ENCODE peak calls at places on chromosomes 12 and 14, in four cellular contexts. K, J, H and N are unnamed samples.

GRCh38 chr12:76124456-76124855 is 40.0 kb upstream of the NAP1L1 start:
- DNase-seq in K (no peak), J (no peak), H (no peak), N (no peak)

GRCh38 chr12:21801522-21802288 is 27.2 kb upstream of the KCNJ8 start:
- DNase-seq in K (peak), J (no peak), H (no peak), N (no peak)

GRCh38 chr12:13982010-13982409 is 608 bp upstream of the GRIN2B start:
- DNase-seq in K (peak), J (no peak), H (no peak), N (no peak)

GRCh38 chr14:71022015-71022919 is 115.0 kb downstream of the PCNX1 start:
- DNase-seq in K (no peak), J (no peak), H (no peak), N (no peak)

GRCh38 chr14:101232340-101233015 is 328.8 kb upstream of the DIO3 start:
- DNase-seq in K (no peak), J (no peak), H (peak), N (no peak)

GRCh38 chr12:70756118-70756517 is 118.9 kb upstream of the PTPRB start:
- DNase-seq in K (peak), J (peak), H (no peak), N (no peak)

GRCh38 chr12:117552971-117553370 is 191.5 kb upstream of the NOS1 start:
- DNase-seq in K (no peak), J (no peak), H (no peak), N (no peak)

GRCh38 chr12:102093319-102093718 is 26.6 kb downstream of the NUP37 start:
- DNase-seq in K (no peak), J (no peak), H (no peak), N (no peak)

GRCh38 chr14:91835920-91836843 is 31.2 kb downstream of the TC2N start:
- DNase-seq in K (peak), J (peak), H (peak), N (peak)

GRCh38 chr12:69527506-69528272 is 57.5 kb downstream of the FRS2 start:
- DNase-seq in K (peak), J (no peak), H (no peak), N (no peak)

GRCh38 chr14:95527392-95528002 is 7.4 kb upstream of the GLRX5 start:
- DNase-seq in K (peak), J (no peak), H (no peak), N (no peak)

GRCh38 chr12:123049398-123050250 is 69.1 kb downstream of the ARL6IP4 start:
- DNase-seq in K (no peak), J (no peak), H (peak), N (no peak)

GRCh38 chr12:81086342-81086741 is 8.5 kb downstream of the ACSS3 start:
- DNase-seq in K (peak), J (no peak), H (no peak), N (no peak)

GRCh38 chr12:70557583-70558263 is 79.5 kb downstream of the PTPRB start:
- DNase-seq in K (no peak), J (no peak), H (peak), N (no peak)

GRCh38 chr14:86296173-86296572 is 766.2 kb downstream of the FLRT2 start:
- DNase-seq in K (peak), J (no peak), H (no peak), N (no peak)

GRCh38 chr12:110312581-110313360 is 31.7 kb downstream of the ATP2A2 start:
- DNase-seq in K (peak), J (no peak), H (no peak), N (no peak)

GRCh38 chr12:12282761-12283160 is 15.9 kb upstream of the LRP6 start:
- DNase-seq in K (peak), J (no peak), H (no peak), N (no peak)

GRCh38 chr12:123617144-123617543 is 15.2 kb downstream of the DDX55 start:
- DNase-seq in K (no peak), J (no peak), H (no peak), N (no peak)

GRCh38 chr14:99574099-99574880 is 29.7 kb downstream of the CCDC85C start:
- DNase-seq in K (peak), J (no peak), H (no peak), N (no peak)

GRCh38 chr12:85782711-85783110 is 53.5 kb downstream of the RASSF9 start:
- DNase-seq in K (peak), J (no peak), H (no peak), N (no peak)

GRCh38 chr14:28773917-28774691 is 7.5 kb downstream of the FOXG1 start:
- DNase-seq in K (peak), J (peak), H (peak), N (no peak)

GRCh38 chr14:101135796-101136742 is 232.5 kb upstream of the RTL1 start:
- DNase-seq in K (no peak), J (no peak), H (peak), N (no peak)

GRCh38 chr12:28578361-28578760 is 388.1 kb downstream of the CCDC91 start:
- DNase-seq in K (no peak), J (no peak), H (no peak), N (no peak)

GRCh38 chr12:88552672-88553079 is 27.6 kb downstream of the KITLG start:
- DNase-seq in K (no peak), J (no peak), H (no peak), N (no peak)

GRCh38 chr12:65696227-65696626 is 128.1 kb upstream of the HMGA2 start:
- DNase-seq in K (peak), J (no peak), H (no peak), N (no peak)

GRCh38 chr14:55749201-55749812 is 169.3 kb downstream of the KTN1 start:
- DNase-seq in K (peak), J (no peak), H (no peak), N (no peak)

GRCh38 chr12:29012673-29013072 is 136.4 kb upstream of the FAR2 start:
- DNase-seq in K (no peak), J (no peak), H (no peak), N (no peak)

GRCh38 chr12:101076940-101077351 is 133.1 kb downstream of the SLC5A8 start:
- DNase-seq in K (peak), J (no peak), H (no peak), N (no peak)

GRCh38 chr12:27979145-27979544 is 6.6 kb upstream of the PTHLH start:
- DNase-seq in K (no peak), J (no peak), H (no peak), N (no peak)

GRCh38 chr12:51827925-51828818 is 20.3 kb downstream of the FIGNL2 start:
- DNase-seq in K (peak), J (no peak), H (no peak), N (no peak)

GRCh38 chr12:16225692-16226091 is 51.8 kb downstream of the SLC15A5 start:
- DNase-seq in K (no peak), J (no peak), H (no peak), N (no peak)

GRCh38 chr12:104615048-104615561 is 158.4 kb downstream of the CHST11 start:
- DNase-seq in K (no peak), J (no peak), H (no peak), N (no peak)

GRCh38 chr14:74940956-74941565 is 14.3 kb downstream of the PGF start:
- DNase-seq in K (no peak), J (no peak), H (no peak), N (no peak)

GRCh38 chr12:69502342-69503081 is 32.3 kb downstream of the FRS2 start:
- DNase-seq in K (peak), J (no peak), H (no peak), N (no peak)

GRCh38 chr14:76346391-76347160 is 29.4 kb upstream of the ESRRB start:
- DNase-seq in K (no peak), J (no peak), H (peak), N (no peak)

GRCh38 chr12:50985322-50985721 is 33.0 kb downstream of the HIGD1C start:
- DNase-seq in K (peak), J (no peak), H (no peak), N (no peak)

GRCh38 chr12:1859643-1860042 is 39.3 kb downstream of the LRTM2 start:
- DNase-seq in K (peak), J (no peak), H (peak), N (no peak)

GRCh38 chr12:12190087-12190809 is 76.6 kb downstream of the LRP6 start:
- DNase-seq in K (peak), J (no peak), H (no peak), N (no peak)